ENCODE peak calls at places on chromosomes 5 and 9, in ten cellular contexts. M, I, V, J, P, X, H, Y, C and L are unnamed samples.

GRCh38 chr9:34098307-34098706 is 28.2 kb downstream of the DCAF12 start:
- DNase-seq in C (no peak), Y (no peak), M (no peak), I (no peak), V (no peak), H (no peak), P (no peak), J (no peak), X (peak; percentile 41), L (no peak)

GRCh38 chr5:29944327-29944726 is 1249.2 kb upstream of the CDH6 start:
- DNase-seq in V (no peak), J (no peak), H (no peak), C (no peak), P (no peak), X (no peak), Y (no peak), I (no peak), M (no peak), L (no peak)

GRCh38 chr5:143663872-143664271 is 148.1 kb upstream of the HMHB1 start:
- DNase-seq in I (no peak), H (no peak), C (no peak), J (no peak), M (no peak), Y (no peak), X (no peak), P (no peak), V (no peak), L (no peak)

GRCh38 chr5:152853361-152853760 is 448.3 kb upstream of the NMUR2 start:
- DNase-seq in J (no peak), X (no peak), Y (no peak), V (no peak), H (no peak), M (no peak), I (no peak), P (no peak), C (no peak), L (no peak)

GRCh38 chr9:18689881-18690280 is 215.9 kb downstream of the ADAMTSL1 start:
- DNase-seq in Y (no peak), C (no peak), I (no peak), V (no peak), X (no peak), M (peak; percentile 14), P (no peak), H (no peak), J (no peak), L (no peak)

GRCh38 chr5:31100781-31101180 is 92.7 kb upstream of the CDH6 start:
- DNase-seq in X (no peak), P (no peak), M (no peak), J (no peak), C (no peak), Y (no peak), V (no peak), H (no peak), I (no peak), L (no peak)

GRCh38 chr5:6377121-6377520 is 1.2 kb downstream of the MED10 start:
- DNase-seq in I (no peak), P (no peak), X (no peak), C (no peak), V (no peak), M (no peak), H (no peak), J (no peak), Y (no peak), L (no peak)

GRCh38 chr9:137166242-137167112 is 3.4 kb downstream of the LRRC26 start:
- DNase-seq in J (no peak), X (no peak), H (no peak), M (no peak), I (peak; percentile 30), P (no peak), Y (no peak), V (no peak), C (no peak), L (no peak)

GRCh38 chr9:85118990-85119755 is 449.6 kb downstream of the NTRK2 start:
- DNase-seq in P (no peak), X (no peak), H (no peak), I (no peak), Y (no peak), J (no peak), M (no peak), C (no peak), V (no peak), L (no peak)

GRCh38 chr5:143920772-143921171 is 108.8 kb downstream of the HMHB1 start:
- DNase-seq in M (no peak), J (no peak), Y (no peak), C (no peak), P (no peak), I (no peak), X (no peak), H (no peak), V (no peak), L (no peak)

GRCh38 chr5:111197523-111197922 is 26.7 kb upstream of the CAMK4 start:
- DNase-seq in C (no peak), M (peak; percentile 3), X (no peak), V (no peak), H (no peak), P (no peak), I (peak; percentile 2), J (no peak), Y (peak; percentile 17), L (no peak)

GRCh38 chr9:132008184-132008781 is 71.4 kb downstream of the MED27 start:
- DNase-seq in M (peak; percentile 45), P (no peak), Y (no peak), J (no peak), H (no peak), I (no peak), X (no peak), C (peak; percentile 69), V (no peak), L (no peak)

GRCh38 chr9:133050142-133050541 is 11.6 kb upstream of the CEL start:
- DNase-seq in H (no peak), C (no peak), X (no peak), M (no peak), V (no peak), J (no peak), I (no peak), Y (no peak), P (no peak), L (no peak)

GRCh38 chr5:55636711-55637110 is 75.4 kb downstream of the SLC38A9 start:
- DNase-seq in I (no peak), H (no peak), Y (no peak), M (peak; percentile 63), J (no peak), V (peak; percentile 29), C (peak; percentile 35), X (no peak), P (no peak), L (no peak)

GRCh38 chr5:151150484-151151262 is 6.9 kb downstream of the ANXA6 start:
- DNase-seq in X (peak; percentile 54), J (peak; percentile 52), H (peak; percentile 58), V (peak; percentile 79), M (no peak), Y (no peak), P (peak; percentile 67), C (no peak), I (peak; percentile 56), L (peak; percentile 31)

GRCh38 chr5:109407913-109408312 is 1.9 kb downstream of the PJA2 start:
- DNase-seq in X (no peak), Y (no peak), C (no peak), P (no peak), I (no peak), J (no peak), V (no peak), M (no peak), H (no peak), L (no peak)

GRCh38 chr9:708182-708555 is 133.3 kb upstream of the DMRT1 start:
- DNase-seq in M (no peak), V (no peak), I (no peak), C (no peak), P (no peak), X (no peak), J (no peak), H (no peak), Y (no peak), L (no peak)

GRCh38 chr9:34252670-34253459 is 74.0 kb downstream of the UBAP1 start:
- DNase-seq in Y (peak; percentile 78), H (peak; percentile 60), P (peak; percentile 76), C (peak; percentile 88), V (peak; percentile 61), M (peak; percentile 62), J (peak; percentile 18), X (peak; percentile 80), I (peak; percentile 14), L (no peak)

GRCh38 chr9:91802391-91802790 is 147.6 kb downstream of the ROR2 start:
- DNase-seq in J (no peak), M (no peak), X (no peak), V (no peak), C (no peak), P (no peak), Y (no peak), I (no peak), H (no peak), L (no peak)

GRCh38 chr5:78547731-78548189 is 100.8 kb downstream of the LHFPL2 start:
- DNase-seq in H (no peak), Y (no peak), P (peak; percentile 91), I (no peak), X (no peak), M (peak; percentile 76), V (peak; percentile 89), J (no peak), C (peak; percentile 85), L (no peak)

GRCh38 chr9:100211471-100211870 is 112.4 kb downstream of the INVS start:
- DNase-seq in X (no peak), V (no peak), P (no peak), H (no peak), C (no peak), J (no peak), M (no peak), I (no peak), Y (no peak), L (no peak)